ENCODE peak calls at places on chromosomes 7 and 10, in five cellular contexts. R is OCI-LY7, M is M059J, J is AG08396, H is astrocyte of the spinal cord. Q is an unnamed sample.

GRCh38 chr7:42489299-42489698 is 252.3 kb upstream of the GLI3 start:
- DNase-seq in R (no peak), M (no peak), J (no peak), H (no peak), Q (no peak)

GRCh38 chr7:17362439-17363095 is 64.1 kb downstream of the AHR start:
- DNase-seq in R (no peak), M (no peak), J (no peak), H (no peak), Q (no peak)

GRCh38 chr7:130096243-130096827 is 26.0 kb downstream of the KLHDC10 start:
- DNase-seq in R (no peak), M (no peak), J (no peak), H (peak), Q (no peak)

GRCh38 chr7:23410446-23411183 is 59.7 kb downstream of the IGF2BP3 start:
- DNase-seq in R (peak), M (no peak), J (no peak), H (no peak), Q (no peak)

GRCh38 chr7:90298145-90299038 is 22.7 kb downstream of the FAM237B start:
- DNase-seq in R (peak), M (peak), J (peak), H (peak), Q (no peak)

GRCh38 chr10:78301891-78302738 is 268.5 kb downstream of the RPS24 start:
- DNase-seq in R (peak), M (peak), J (no peak), H (no peak), Q (no peak)

GRCh38 chr7:156220078-156220605 is 407.9 kb upstream of the SHH start:
- DNase-seq in R (no peak), M (peak), J (no peak), H (no peak), Q (no peak)

GRCh38 chr7:90262438-90262837 is 17.5 kb downstream of the CFAP69 start:
- DNase-seq in R (peak), M (peak), J (peak), H (peak), Q (no peak)

GRCh38 chr10:91135113-91135512 is 85.3 kb upstream of the PCGF5 start:
- DNase-seq in R (no peak), M (no peak), J (no peak), H (no peak), Q (no peak)

GRCh38 chr7:184768-185264 is 7.6 kb upstream of the FAM20C start:
- DNase-seq in R (no peak), M (peak), J (peak), H (no peak), Q (no peak)

GRCh38 chr7:100888529-100888987 is 957 bp downstream of the UFSP1 start:
- DNase-seq in R (no peak), M (peak), J (no peak), H (no peak), Q (no peak)

GRCh38 chr7:20870977-20871376 is 84.3 kb upstream of the SP8 start:
- DNase-seq in R (no peak), M (no peak), J (no peak), H (no peak), Q (no peak)

GRCh38 chr10:126247454-126247975 is 140.8 kb downstream of the ADAM12 start:
- DNase-seq in R (no peak), M (peak), J (peak), H (peak), Q (no peak)

GRCh38 chr7:29606287-29606721 is 42.7 kb downstream of the PRR15 start:
- DNase-seq in R (no peak), M (peak), J (peak), H (peak), Q (no peak)

GRCh38 chr10:52491246-52492000 is 177.3 kb downstream of the DKK1 start:
- DNase-seq in R (no peak), M (peak), J (peak), H (peak), Q (no peak)

GRCh38 chr10:124741922-124742417 is 2.2 kb downstream of the FAM53B start:
- DNase-seq in R (peak), M (no peak), J (no peak), H (no peak), Q (no peak)

GRCh38 chr7:125481323-125481722 is 551.7 kb upstream of the POT1 start:
- DNase-seq in R (no peak), M (no peak), J (no peak), H (no peak), Q (no peak)

GRCh38 chr10:42885491-42886270 is 103.1 kb downstream of the BMS1 start:
- DNase-seq in R (no peak), M (no peak), J (no peak), H (no peak), Q (no peak)

GRCh38 chr10:47061776-47062175 is 150.5 kb downstream of the PTPN20 start:
- DNase-seq in R (no peak), M (no peak), J (no peak), H (no peak), Q (no peak)

GRCh38 chr10:91312031-91312733 is 91.7 kb downstream of the PCGF5 start:
- DNase-seq in R (no peak), M (no peak), J (no peak), H (peak), Q (no peak)

GRCh38 chr7:2886391-2886790 is 42.3 kb upstream of the GNA12 start:
- DNase-seq in R (no peak), M (no peak), J (no peak), H (no peak), Q (no peak)

GRCh38 chr10:11908991-11909390 is 85.8 kb downstream of the PROSER2 start:
- DNase-seq in R (no peak), M (no peak), J (no peak), H (no peak), Q (no peak)

GRCh38 chr7:118311121-118311803 is 86.8 kb downstream of the ANKRD7 start:
- DNase-seq in R (peak), M (no peak), J (no peak), H (peak), Q (no peak)

GRCh38 chr7:30062587-30062986 is 34.4 kb downstream of the PLEKHA8 start:
- DNase-seq in R (peak), M (peak), J (peak), H (peak), Q (peak)

GRCh38 chr7:16028103-16028502 is 341.6 kb upstream of the MEOX2 start:
- DNase-seq in R (no peak), M (peak), J (peak), H (peak), Q (no peak)

GRCh38 chr7:134941185-134941900 is 45.0 kb upstream of the AGBL3 start:
- DNase-seq in R (no peak), M (peak), J (peak), H (peak), Q (peak)

GRCh38 chr7:12759112-12759511 is 71.7 kb downstream of the ARL4A start:
- DNase-seq in R (no peak), M (peak), J (no peak), H (peak), Q (no peak)

GRCh38 chr10:62062752-62063512 is 161.4 kb downstream of the ARID5B start:
- DNase-seq in R (no peak), M (no peak), J (no peak), H (peak), Q (no peak)

GRCh38 chr7:90474284-90475210 is 5.1 kb downstream of the PTTG1IP2 start:
- DNase-seq in R (no peak), M (peak), J (peak), H (peak), Q (no peak)

GRCh38 chr7:128791968-128792319 is at the start of gene CCDC136:
- DNase-seq in R (no peak), M (peak), J (peak), H (no peak), Q (no peak)

GRCh38 chr10:28681928-28682750 is 4.8 kb downstream of the BAMBI start:
- DNase-seq in R (no peak), M (no peak), J (no peak), H (no peak), Q (no peak)

GRCh38 chr7:146249272-146249671 is 132.7 kb downstream of the CNTNAP2 start:
- DNase-seq in R (no peak), M (no peak), J (no peak), H (no peak), Q (no peak)

GRCh38 chr7:100583132-100584045 is 2.5 kb downstream of the LRCH4 start:
- DNase-seq in R (peak), M (no peak), J (no peak), H (peak), Q (no peak)